ENCODE peak calls at places on chromosomes 7 and 10, in eight cellular contexts. One of them, this sample, is unnamed.

GRCh38 chr10:93376372-93377296 is 105.5 kb downstream of the MYOF start:
- DNase-seq in GM12892: peak
- DNase-seq in CD8-positive, alpha-beta memory T cell: peak
- DNase-seq in NCI-H2081 treated with DMSO at 0.1 percent for 48 hours: no peak
- DNase-seq in memory B cell: peak
- DNase-seq in left cardiac atrium: peak
- DNase-seq in T-helper 2 cell: peak
- DNase-seq in activated naive CD4-positive, alpha-beta T cell: no peak
- DNase-seq in this sample: no peak

GRCh38 chr10:5234106-5234877 is 37.7 kb downstream of the AKR1C4 start:
- DNase-seq in GM12892: no peak
- DNase-seq in CD8-positive, alpha-beta memory T cell: no peak
- DNase-seq in NCI-H2081 treated with DMSO at 0.1 percent for 48 hours: no peak
- DNase-seq in memory B cell: no peak
- DNase-seq in left cardiac atrium: peak
- DNase-seq in T-helper 2 cell: no peak
- DNase-seq in activated naive CD4-positive, alpha-beta T cell: no peak
- DNase-seq in this sample: no peak

GRCh38 chr7:2990949-2991470 is 52.7 kb downstream of the CARD11 start:
- DNase-seq in GM12892: no peak
- DNase-seq in CD8-positive, alpha-beta memory T cell: no peak
- DNase-seq in NCI-H2081 treated with DMSO at 0.1 percent for 48 hours: no peak
- DNase-seq in memory B cell: no peak
- DNase-seq in left cardiac atrium: no peak
- DNase-seq in T-helper 2 cell: no peak
- DNase-seq in activated naive CD4-positive, alpha-beta T cell: no peak
- DNase-seq in this sample: no peak

GRCh38 chr7:33487998-33488682 is 358.8 kb downstream of the BBS9 start:
- DNase-seq in GM12892: no peak
- DNase-seq in CD8-positive, alpha-beta memory T cell: no peak
- DNase-seq in NCI-H2081 treated with DMSO at 0.1 percent for 48 hours: no peak
- DNase-seq in memory B cell: no peak
- DNase-seq in left cardiac atrium: no peak
- DNase-seq in T-helper 2 cell: no peak
- DNase-seq in activated naive CD4-positive, alpha-beta T cell: no peak
- DNase-seq in this sample: no peak

GRCh38 chr10:80596391-80597257 is 58.9 kb downstream of the SH2D4B start:
- DNase-seq in GM12892: no peak
- DNase-seq in CD8-positive, alpha-beta memory T cell: peak
- DNase-seq in NCI-H2081 treated with DMSO at 0.1 percent for 48 hours: no peak
- DNase-seq in memory B cell: peak
- DNase-seq in left cardiac atrium: no peak
- DNase-seq in T-helper 2 cell: peak
- DNase-seq in activated naive CD4-positive, alpha-beta T cell: no peak
- DNase-seq in this sample: no peak

GRCh38 chr10:120799849-120800248 is 51.3 kb upstream of the WDR11 start:
- DNase-seq in GM12892: no peak
- DNase-seq in CD8-positive, alpha-beta memory T cell: no peak
- DNase-seq in NCI-H2081 treated with DMSO at 0.1 percent for 48 hours: no peak
- DNase-seq in memory B cell: no peak
- DNase-seq in left cardiac atrium: no peak
- DNase-seq in T-helper 2 cell: no peak
- DNase-seq in activated naive CD4-positive, alpha-beta T cell: no peak
- DNase-seq in this sample: no peak

GRCh38 chr10:659710-660141 is 29.7 kb downstream of the DIP2C start:
- DNase-seq in GM12892: no peak
- DNase-seq in CD8-positive, alpha-beta memory T cell: no peak
- DNase-seq in NCI-H2081 treated with DMSO at 0.1 percent for 48 hours: no peak
- DNase-seq in memory B cell: no peak
- DNase-seq in left cardiac atrium: no peak
- DNase-seq in T-helper 2 cell: no peak
- DNase-seq in activated naive CD4-positive, alpha-beta T cell: no peak
- DNase-seq in this sample: no peak

GRCh38 chr10:96858038-96858705 is 26.1 kb downstream of the LCOR start:
- DNase-seq in GM12892: no peak
- DNase-seq in CD8-positive, alpha-beta memory T cell: no peak
- DNase-seq in NCI-H2081 treated with DMSO at 0.1 percent for 48 hours: no peak
- DNase-seq in memory B cell: no peak
- DNase-seq in left cardiac atrium: no peak
- DNase-seq in T-helper 2 cell: no peak
- DNase-seq in activated naive CD4-positive, alpha-beta T cell: no peak
- DNase-seq in this sample: no peak

GRCh38 chr7:158904599-158904998 is 48.2 kb downstream of the DYNC2I1 start:
- DNase-seq in GM12892: no peak
- DNase-seq in CD8-positive, alpha-beta memory T cell: no peak
- DNase-seq in NCI-H2081 treated with DMSO at 0.1 percent for 48 hours: no peak
- DNase-seq in memory B cell: no peak
- DNase-seq in left cardiac atrium: no peak
- DNase-seq in T-helper 2 cell: no peak
- DNase-seq in activated naive CD4-positive, alpha-beta T cell: no peak
- DNase-seq in this sample: no peak

GRCh38 chr10:104279550-104280259 is 10.7 kb downstream of the GSTO2 start:
- DNase-seq in GM12892: no peak
- DNase-seq in CD8-positive, alpha-beta memory T cell: no peak
- DNase-seq in NCI-H2081 treated with DMSO at 0.1 percent for 48 hours: no peak
- DNase-seq in memory B cell: no peak
- DNase-seq in left cardiac atrium: no peak
- DNase-seq in T-helper 2 cell: no peak
- DNase-seq in activated naive CD4-positive, alpha-beta T cell: no peak
- DNase-seq in this sample: no peak

GRCh38 chr10:61752111-61753011 is 89.6 kb downstream of the CABCOCO1 start:
- DNase-seq in GM12892: no peak
- DNase-seq in CD8-positive, alpha-beta memory T cell: no peak
- DNase-seq in NCI-H2081 treated with DMSO at 0.1 percent for 48 hours: no peak
- DNase-seq in memory B cell: no peak
- DNase-seq in left cardiac atrium: no peak
- DNase-seq in T-helper 2 cell: peak
- DNase-seq in activated naive CD4-positive, alpha-beta T cell: no peak
- DNase-seq in this sample: no peak

GRCh38 chr7:128591705-128592104 is 80.4 kb upstream of the GARIN1A start:
- DNase-seq in GM12892: no peak
- DNase-seq in CD8-positive, alpha-beta memory T cell: no peak
- DNase-seq in NCI-H2081 treated with DMSO at 0.1 percent for 48 hours: no peak
- DNase-seq in memory B cell: no peak
- DNase-seq in left cardiac atrium: no peak
- DNase-seq in T-helper 2 cell: no peak
- DNase-seq in activated naive CD4-positive, alpha-beta T cell: no peak
- DNase-seq in this sample: peak

GRCh38 chr7:959271-959670 is 4.8 kb upstream of the ADAP1 start:
- DNase-seq in GM12892: no peak
- DNase-seq in CD8-positive, alpha-beta memory T cell: no peak
- DNase-seq in NCI-H2081 treated with DMSO at 0.1 percent for 48 hours: no peak
- DNase-seq in memory B cell: no peak
- DNase-seq in left cardiac atrium: peak
- DNase-seq in T-helper 2 cell: no peak
- DNase-seq in activated naive CD4-positive, alpha-beta T cell: no peak
- DNase-seq in this sample: no peak